ENCODE peak calls at places on chromosomes 2 and 18, in four cellular contexts. Q is NCI-H1105, V is SK-N-DZ, A is occipital lobe. S is an unnamed sample.
A peak's percentile ranks its signal among the peaks of the same experiment; 100 is the strongest.

GRCh38 chr18:37182340-37183135 is 353.6 kb downstream of the KIAA1328 start:
- DNase-seq in Q (no peak), V (no peak), A (no peak), S (no peak)

GRCh38 chr18:57052759-57053158 is 94.1 kb upstream of the BOD1L2 start:
- DNase-seq in Q (no peak), V (no peak), A (no peak), S (no peak)

GRCh38 chr18:34901299-34901698 is 139.9 kb upstream of the MAPRE2 start:
- DNase-seq in Q (no peak), V (no peak), A (no peak), S (no peak)

GRCh38 chr2:236168110-236169067 is at the start of gene GBX2:
- DNase-seq in Q (peak; percentile 78), V (peak; percentile 75), A (no peak), S (no peak)

GRCh38 chr2:28412625-28413151 is 20.0 kb downstream of the FOSL2 start:
- DNase-seq in Q (no peak), V (no peak), A (no peak), S (no peak)

GRCh38 chr2:27897755-27898154 is 7.2 kb downstream of the BABAM2 start:
- DNase-seq in Q (no peak), V (no peak), A (no peak), S (no peak)

GRCh38 chr2:199452200-199452990 is 5.3 kb downstream of the SATB2 start:
- DNase-seq in Q (no peak), V (peak; percentile 43), A (no peak), S (no peak)

GRCh38 chr2:4693266-4693665 is 989.9 kb downstream of the DCDC2C start:
- DNase-seq in Q (no peak), V (no peak), A (no peak), S (no peak)

GRCh38 chr2:189348369-189348768 is 92.9 kb upstream of the WDR75 start:
- DNase-seq in Q (no peak), V (no peak), A (no peak), S (no peak)

GRCh38 chr2:135916232-135916631 is 40.0 kb upstream of the MCM6 start:
- DNase-seq in Q (peak; percentile 10), V (peak; percentile 18), A (no peak), S (no peak)

GRCh38 chr2:54767921-54768320 is 44.5 kb downstream of the EML6 start:
- DNase-seq in Q (no peak), V (no peak), A (no peak), S (no peak)

GRCh38 chr18:23377669-23378469 is 75.2 kb upstream of the RIOK3 start:
- DNase-seq in Q (no peak), V (no peak), A (no peak), S (no peak)

GRCh38 chr18:3791258-3791657 is 341.3 kb downstream of the TGIF1 start:
- DNase-seq in Q (peak; percentile 15), V (peak; percentile 80), A (no peak), S (no peak)

GRCh38 chr2:1010373-1011017 is 59.8 kb downstream of the SNTG2 start:
- DNase-seq in Q (peak; percentile 81), V (no peak), A (no peak), S (no peak)

GRCh38 chr2:15800489-15801329 is 139.6 kb upstream of the MYCN start:
- DNase-seq in Q (no peak), V (peak; percentile 95), A (peak; percentile 83), S (no peak)

GRCh38 chr2:178700922-178701342 is 106.3 kb downstream of the TTN start:
- DNase-seq in Q (no peak), V (peak; percentile 20), A (no peak), S (peak; percentile 23)

GRCh38 chr18:38847326-38847725 is 1281.7 kb upstream of the CELF4 start:
- DNase-seq in Q (no peak), V (no peak), A (no peak), S (no peak)

GRCh38 chr2:39531220-39531777 is 94.2 kb upstream of the MAP4K3 start:
- DNase-seq in Q (no peak), V (no peak), A (no peak), S (no peak)

GRCh38 chr2:76415821-76416220 is 705.1 kb upstream of the GCFC2 start:
- DNase-seq in Q (no peak), V (no peak), A (no peak), S (no peak)

GRCh38 chr2:86441789-86442641 is 844 bp downstream of the KDM3A start:
- DNase-seq in Q (peak; percentile 23), V (no peak), A (peak; percentile 38), S (peak; percentile 10)

S was measured in GM19239.